ENCODE peak calls at places on chromosomes 7 and 10, in nine cellular contexts. One of them, this sample, is unnamed. For H3K4me1, the result is how much of the 10 kb centered on the place peaks cover.

GRCh38 chr7:25132430-25132829 is 7.4 kb upstream of the CYCS start:
- DNase-seq in cardiac muscle cell: no peak
- DNase-seq in Peyer's patch: no peak
- DNase-seq in heart right ventricle: no peak
- DNase-seq in tibial nerve: no peak
- DNase-seq in GM23248: no peak
- DNase-seq in neuronal stem cell: no peak
- DNase-seq in heart left ventricle: no peak
- DNase-seq in CD8-positive, alpha-beta T cell: no peak
- DNase-seq in this sample: no peak

GRCh38 chr7:70695804-70696104 is 436.2 kb upstream of the GALNT17 start:
- DNase-seq in heart left ventricle: no peak
- DNase-seq in Peyer's patch: no peak
- DNase-seq in CD8-positive, alpha-beta T cell: peak
- DNase-seq in neuronal stem cell: no peak
- DNase-seq in cardiac muscle cell: no peak
- DNase-seq in heart right ventricle: no peak
- DNase-seq in GM23248: peak
- DNase-seq in tibial nerve: no peak
- DNase-seq in this sample: no peak

GRCh38 chr7:90473819-90474218 is 4.4 kb downstream of the PTTG1IP2 start:
- DNase-seq in tibial nerve: no peak
- DNase-seq in cardiac muscle cell: no peak
- DNase-seq in Peyer's patch: no peak
- DNase-seq in heart right ventricle: no peak
- DNase-seq in neuronal stem cell: no peak
- DNase-seq in heart left ventricle: no peak
- DNase-seq in GM23248: peak
- DNase-seq in CD8-positive, alpha-beta T cell: no peak
- DNase-seq in this sample: no peak

GRCh38 chr7:15851201-15851600 is 164.7 kb upstream of the MEOX2 start:
- DNase-seq in tibial nerve: no peak
- DNase-seq in Peyer's patch: no peak
- DNase-seq in GM23248: peak
- DNase-seq in CD8-positive, alpha-beta T cell: no peak
- DNase-seq in heart right ventricle: no peak
- DNase-seq in neuronal stem cell: no peak
- DNase-seq in heart left ventricle: no peak
- DNase-seq in cardiac muscle cell: no peak
- DNase-seq in this sample: no peak

GRCh38 chr7:116997972-116998371 is 44.7 kb downstream of the ST7 start:
- DNase-seq in tibial nerve: no peak
- DNase-seq in CD8-positive, alpha-beta T cell: no peak
- DNase-seq in heart right ventricle: no peak
- DNase-seq in GM23248: no peak
- DNase-seq in heart left ventricle: no peak
- DNase-seq in neuronal stem cell: no peak
- DNase-seq in cardiac muscle cell: no peak
- DNase-seq in Peyer's patch: no peak
- DNase-seq in this sample: no peak

GRCh38 chr7:150357277-150357676 is 11.3 kb upstream of the REPIN1 start:
- DNase-seq in GM23248: no peak
- DNase-seq in neuronal stem cell: no peak
- DNase-seq in CD8-positive, alpha-beta T cell: peak
- DNase-seq in heart right ventricle: no peak
- DNase-seq in Peyer's patch: no peak
- DNase-seq in cardiac muscle cell: no peak
- DNase-seq in tibial nerve: no peak
- DNase-seq in heart left ventricle: no peak
- DNase-seq in this sample: no peak

GRCh38 chr10:72308320-72308987 is 34.7 kb downstream of the DDIT4 start:
- DNase-seq in heart right ventricle: peak
- DNase-seq in tibial nerve: no peak
- DNase-seq in cardiac muscle cell: peak
- DNase-seq in heart left ventricle: peak
- DNase-seq in neuronal stem cell: no peak
- DNase-seq in Peyer's patch: peak
- DNase-seq in GM23248: peak
- DNase-seq in CD8-positive, alpha-beta T cell: no peak
- DNase-seq in this sample: peak

GRCh38 chr7:125644113-125644512 is 714.5 kb upstream of the POT1 start:
- DNase-seq in heart right ventricle: no peak
- DNase-seq in CD8-positive, alpha-beta T cell: no peak
- DNase-seq in neuronal stem cell: no peak
- DNase-seq in Peyer's patch: no peak
- DNase-seq in tibial nerve: no peak
- DNase-seq in cardiac muscle cell: no peak
- DNase-seq in heart left ventricle: no peak
- DNase-seq in GM23248: no peak
- DNase-seq in this sample: no peak

GRCh38 chr10:48457949-48458661 is 146.8 kb downstream of the ARHGAP22 start:
- DNase-seq in heart left ventricle: no peak
- DNase-seq in CD8-positive, alpha-beta T cell: peak
- DNase-seq in Peyer's patch: no peak
- DNase-seq in cardiac muscle cell: no peak
- DNase-seq in GM23248: no peak
- DNase-seq in tibial nerve: no peak
- DNase-seq in heart right ventricle: no peak
- DNase-seq in neuronal stem cell: no peak
- DNase-seq in this sample: no peak

GRCh38 chr7:129832701-129833227 is 120.0 kb downstream of the UBE2H start:
- DNase-seq in neuronal stem cell: no peak
- DNase-seq in heart left ventricle: no peak
- DNase-seq in CD8-positive, alpha-beta T cell: no peak
- DNase-seq in Peyer's patch: no peak
- DNase-seq in GM23248: no peak
- DNase-seq in tibial nerve: no peak
- DNase-seq in cardiac muscle cell: no peak
- DNase-seq in heart right ventricle: no peak
- DNase-seq in this sample: no peak

GRCh38 chr7:70267381-70267780 is 669.1 kb downstream of the AUTS2 start:
- DNase-seq in Peyer's patch: no peak
- DNase-seq in heart left ventricle: no peak
- DNase-seq in neuronal stem cell: peak
- DNase-seq in tibial nerve: no peak
- DNase-seq in heart right ventricle: no peak
- DNase-seq in CD8-positive, alpha-beta T cell: no peak
- DNase-seq in cardiac muscle cell: peak
- DNase-seq in GM23248: no peak
- DNase-seq in this sample: no peak

GRCh38 chr10:33196710-33197406 is 137.6 kb downstream of the NRP1 start:
- DNase-seq in CD8-positive, alpha-beta T cell: no peak
- DNase-seq in Peyer's patch: peak
- DNase-seq in tibial nerve: no peak
- DNase-seq in GM23248: no peak
- DNase-seq in cardiac muscle cell: no peak
- DNase-seq in heart right ventricle: peak
- DNase-seq in heart left ventricle: peak
- DNase-seq in neuronal stem cell: no peak
- DNase-seq in this sample: no peak

GRCh38 chr7:74612015-74612829 is 45.3 kb upstream of the GTF2I start:
- DNase-seq in GM23248: peak
- DNase-seq in heart left ventricle: no peak
- DNase-seq in Peyer's patch: no peak
- DNase-seq in cardiac muscle cell: peak
- DNase-seq in neuronal stem cell: no peak
- DNase-seq in tibial nerve: no peak
- DNase-seq in CD8-positive, alpha-beta T cell: no peak
- DNase-seq in heart right ventricle: no peak
- DNase-seq in this sample: no peak

GRCh38 chr10:98374176-98374969 is 40.6 kb downstream of the PYROXD2 start:
- DNase-seq in CD8-positive, alpha-beta T cell: no peak
- DNase-seq in Peyer's patch: no peak
- DNase-seq in heart left ventricle: no peak
- DNase-seq in GM23248: peak
- DNase-seq in heart right ventricle: no peak
- DNase-seq in tibial nerve: no peak
- DNase-seq in cardiac muscle cell: no peak
- DNase-seq in neuronal stem cell: no peak
- DNase-seq in this sample: no peak

GRCh38 chr7:47047384-47047783 is 534.5 kb downstream of the TNS3 start:
- DNase-seq in Peyer's patch: no peak
- DNase-seq in CD8-positive, alpha-beta T cell: no peak
- DNase-seq in heart right ventricle: no peak
- DNase-seq in tibial nerve: no peak
- DNase-seq in heart left ventricle: no peak
- DNase-seq in cardiac muscle cell: no peak
- DNase-seq in neuronal stem cell: no peak
- DNase-seq in GM23248: no peak
- DNase-seq in this sample: no peak

GRCh38 chr7:34039033-34039432 is 133.7 kb downstream of the BMPER start:
- DNase-seq in cardiac muscle cell: no peak
- DNase-seq in tibial nerve: no peak
- DNase-seq in GM23248: peak
- DNase-seq in CD8-positive, alpha-beta T cell: no peak
- DNase-seq in neuronal stem cell: no peak
- DNase-seq in heart left ventricle: no peak
- DNase-seq in heart right ventricle: no peak
- DNase-seq in Peyer's patch: no peak
- DNase-seq in this sample: no peak
- H3K4me3 ChIP-seq in cardiac muscle cell: no peak
- H3K4me3 ChIP-seq in tibial nerve: no peak
- H3K4me3 ChIP-seq in GM23248: no peak
- H3K4me3 ChIP-seq in CD8-positive, alpha-beta T cell: no peak
- H3K4me3 ChIP-seq in neuronal stem cell: no peak
- H3K4me3 ChIP-seq in heart left ventricle: no peak
- H3K4me3 ChIP-seq in heart right ventricle: no peak
- H3K4me3 ChIP-seq in Peyer's patch: no peak
- H3K4me3 ChIP-seq in this sample: no peak

GRCh38 chr10:124624006-124624405 is 120.2 kb downstream of the FAM53B start:
- DNase-seq in Peyer's patch: no peak
- DNase-seq in heart left ventricle: no peak
- DNase-seq in CD8-positive, alpha-beta T cell: no peak
- DNase-seq in cardiac muscle cell: no peak
- DNase-seq in neuronal stem cell: no peak
- DNase-seq in tibial nerve: no peak
- DNase-seq in GM23248: no peak
- DNase-seq in heart right ventricle: no peak
- DNase-seq in this sample: no peak

GRCh38 chr10:124624456-124624855 is 119.7 kb downstream of the FAM53B start:
- DNase-seq in GM23248: no peak
- DNase-seq in Peyer's patch: no peak
- DNase-seq in heart left ventricle: no peak
- DNase-seq in cardiac muscle cell: no peak
- DNase-seq in neuronal stem cell: no peak
- DNase-seq in heart right ventricle: no peak
- DNase-seq in tibial nerve: no peak
- DNase-seq in CD8-positive, alpha-beta T cell: no peak
- DNase-seq in this sample: no peak

GRCh38 chr10:124624875-124625274 is 119.3 kb downstream of the FAM53B start:
- DNase-seq in neuronal stem cell: no peak
- DNase-seq in heart right ventricle: no peak
- DNase-seq in CD8-positive, alpha-beta T cell: no peak
- DNase-seq in GM23248: no peak
- DNase-seq in cardiac muscle cell: no peak
- DNase-seq in tibial nerve: no peak
- DNase-seq in heart left ventricle: no peak
- DNase-seq in Peyer's patch: no peak
- DNase-seq in this sample: no peak

GRCh38 chr10:124626759-124627380 is 117.3 kb downstream of the FAM53B start:
- DNase-seq in GM23248: no peak
- DNase-seq in heart right ventricle: no peak
- DNase-seq in tibial nerve: no peak
- DNase-seq in Peyer's patch: peak
- DNase-seq in CD8-positive, alpha-beta T cell: peak
- DNase-seq in neuronal stem cell: no peak
- DNase-seq in heart left ventricle: no peak
- DNase-seq in cardiac muscle cell: no peak
- DNase-seq in this sample: no peak

DNA sequence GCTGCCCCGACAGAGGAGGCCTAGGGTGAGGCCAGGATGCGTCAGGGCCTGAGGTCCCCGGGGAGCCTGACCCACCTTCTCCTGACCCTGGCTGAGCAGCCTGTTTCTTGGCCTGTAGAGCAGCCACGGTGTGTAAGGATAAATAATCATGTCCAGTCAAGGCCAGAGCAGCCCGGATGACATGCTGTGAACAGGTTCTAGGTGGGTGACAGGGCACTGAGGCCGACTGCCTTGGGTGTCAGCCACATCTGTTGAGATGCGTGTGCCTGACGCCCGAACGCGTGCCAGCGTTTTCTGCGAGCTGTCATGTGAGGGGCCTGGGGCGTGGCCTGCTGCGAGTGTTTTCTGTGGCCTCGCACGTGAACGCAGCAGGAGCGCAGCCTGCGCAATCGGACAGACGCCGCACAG is 118.3 kb downstream of the FAM53B start:
- DNase-seq in cardiac muscle cell: no peak
- DNase-seq in heart right ventricle: peak
- DNase-seq in tibial nerve: no peak
- DNase-seq in GM23248: no peak
- DNase-seq in Peyer's patch: no peak
- DNase-seq in heart left ventricle: peak
- DNase-seq in neuronal stem cell: no peak
- DNase-seq in CD8-positive, alpha-beta T cell: no peak
- DNase-seq in this sample: no peak
- H3K4me1 ChIP-seq in cardiac muscle cell: under half
- H3K4me1 ChIP-seq in heart right ventricle: half or more
- H3K4me1 ChIP-seq in tibial nerve: half or more
- H3K4me1 ChIP-seq in GM23248: under half
- H3K4me1 ChIP-seq in Peyer's patch: under half
- H3K4me1 ChIP-seq in heart left ventricle: half or more
- H3K4me1 ChIP-seq in neuronal stem cell: under half
- H3K4me1 ChIP-seq in CD8-positive, alpha-beta T cell: under half
- H3K4me1 ChIP-seq in this sample: under half

DNA sequence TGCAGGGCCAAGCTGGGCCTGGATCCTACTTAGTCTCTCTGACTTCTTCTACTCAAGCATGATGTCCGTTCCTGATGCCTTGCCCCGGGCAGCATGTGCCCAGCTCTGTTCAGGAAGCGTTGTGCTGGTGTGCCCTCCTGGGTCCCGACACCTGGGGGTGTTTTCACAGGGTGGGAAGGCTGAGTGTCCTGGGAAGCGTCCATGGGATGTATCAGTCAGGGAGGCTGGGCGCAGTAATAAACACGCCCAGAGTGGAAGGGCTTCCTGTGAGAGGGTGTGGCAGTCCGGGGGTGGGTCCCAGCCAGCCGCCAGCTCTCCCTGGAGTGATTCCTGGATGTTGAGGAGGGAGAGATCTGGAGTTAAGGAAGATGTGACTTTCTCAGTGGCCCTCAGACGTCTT is 29.0 kb downstream of the FOXK1 start:
- DNase-seq in neuronal stem cell: no peak
- DNase-seq in Peyer's patch: no peak
- DNase-seq in tibial nerve: no peak
- DNase-seq in CD8-positive, alpha-beta T cell: no peak
- DNase-seq in heart right ventricle: no peak
- DNase-seq in heart left ventricle: no peak
- DNase-seq in cardiac muscle cell: no peak
- DNase-seq in GM23248: no peak
- DNase-seq in this sample: no peak
- H3K4me3 ChIP-seq in neuronal stem cell: no peak
- H3K4me3 ChIP-seq in Peyer's patch: no peak
- H3K4me3 ChIP-seq in tibial nerve: no peak
- H3K4me3 ChIP-seq in CD8-positive, alpha-beta T cell: no peak
- H3K4me3 ChIP-seq in heart right ventricle: no peak
- H3K4me3 ChIP-seq in heart left ventricle: no peak
- H3K4me3 ChIP-seq in cardiac muscle cell: no peak
- H3K4me3 ChIP-seq in GM23248: no peak
- H3K4me3 ChIP-seq in this sample: no peak

DNA sequence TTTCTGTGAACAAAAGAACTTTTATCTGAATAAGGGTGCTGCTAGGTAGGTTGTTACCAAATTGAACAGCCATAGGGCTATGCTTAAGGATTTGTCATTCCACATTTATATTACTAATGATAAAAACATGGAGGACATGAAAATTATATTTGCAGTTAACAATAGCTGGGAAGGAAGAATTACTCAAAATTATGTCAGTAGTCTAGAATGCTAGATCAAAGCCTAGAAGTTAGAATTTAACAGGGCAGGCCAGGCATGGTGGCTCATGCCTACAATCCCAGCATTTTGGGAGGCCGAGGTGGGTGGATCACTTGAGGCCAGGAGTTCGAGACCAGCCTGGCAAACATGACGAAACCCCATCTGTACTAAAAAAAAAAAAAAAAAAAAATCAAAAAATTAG is 9.4 kb downstream of the STK17A start:
- DNase-seq in Peyer's patch: no peak
- DNase-seq in tibial nerve: no peak
- DNase-seq in CD8-positive, alpha-beta T cell: no peak
- DNase-seq in heart right ventricle: no peak
- DNase-seq in GM23248: peak
- DNase-seq in heart left ventricle: no peak
- DNase-seq in cardiac muscle cell: no peak
- DNase-seq in neuronal stem cell: no peak
- DNase-seq in this sample: no peak
- H3K4me1 ChIP-seq in Peyer's patch: under half
- H3K4me1 ChIP-seq in tibial nerve: half or more
- H3K4me1 ChIP-seq in CD8-positive, alpha-beta T cell: half or more
- H3K4me1 ChIP-seq in heart right ventricle: under half
- H3K4me1 ChIP-seq in GM23248: half or more
- H3K4me1 ChIP-seq in heart left ventricle: under half
- H3K4me1 ChIP-seq in cardiac muscle cell: under half
- H3K4me1 ChIP-seq in neuronal stem cell: under half
- H3K4me1 ChIP-seq in this sample: under half

This sample was measured in SJSA1.